ENCODE peak calls at places on chromosomes 13 and 19, in eight cellular contexts. V is AG09319; H is stimulated activated CD4-positive, alpha-beta T cell treated with anti-CD3 and anti-CD28 coated beads, Interleukin-4, amount 100 ng/mL, for 48 hours; W is pons; Y is T-helper 1 cell; A is activated CD4-positive, CD25-positive, alpha-beta regulatory T cell treated with anti-CD3 and anti-CD28 coated beads, Interleukin-2, amount 50 U/mL, for 16 hours; R is activated CD8-positive, alpha-beta memory T cell treated with anti-CD3 and anti-CD28 coated beads, Interleukin-2, amount 10 ng/mL, durations not matched to agents 7 days and 5 days; K is left ventricle myocardium inferior. G is an unnamed sample.

GRCh38 chr13:44410328-44410859 is 36.8 kb downstream of the SERP2 start:
- DNase-seq in K (no peak), Y (no peak), H (no peak), V (no peak), W (no peak), A (no peak), R (no peak), G (no peak)

GRCh38 chr13:24709186-24709913 is 29.1 kb downstream of the ATP12A start:
- DNase-seq in Y (peak; percentile 89), R (peak; percentile 92), V (no peak), A (peak; percentile 24), H (peak; percentile 41), W (no peak), K (no peak), G (no peak)

GRCh38 chr19:4742717-4743646 is 19.3 kb upstream of the DPP9 start:
- DNase-seq in A (no peak), H (no peak), R (no peak), W (no peak), V (no peak), Y (no peak), K (no peak), G (no peak)

GRCh38 chr19:6534451-6535093 is 3.7 kb downstream of the TNFSF9 start:
- DNase-seq in K (no peak), R (no peak), A (no peak), W (no peak), V (no peak), H (no peak), Y (no peak), G (no peak)

GRCh38 chr19:48111280-48111679 is 663 bp upstream of the PLA2G4C start:
- DNase-seq in A (no peak), W (no peak), K (no peak), H (no peak), R (no peak), Y (no peak), V (no peak), G (no peak)

GRCh38 chr19:47494729-47495128 is 10.7 kb upstream of the KPTN start:
- DNase-seq in A (no peak), W (no peak), V (no peak), Y (no peak), H (no peak), R (no peak), K (no peak), G (no peak)

GRCh38 chr19:36169084-36169760 is 17.0 kb upstream of the COX7A1 start:
- DNase-seq in K (no peak), V (no peak), Y (no peak), R (no peak), A (no peak), H (no peak), W (no peak), G (no peak)

GRCh38 chr19:1045247-1045603 is 5.3 kb downstream of the ABCA7 start:
- DNase-seq in V (no peak), K (no peak), Y (peak; percentile 73), H (peak; percentile 79), W (no peak), A (no peak), R (peak; percentile 86), G (no peak)

GRCh38 chr19:40616178-40616577 is 15.0 kb downstream of the LTBP4 start:
- DNase-seq in A (no peak), Y (no peak), V (no peak), W (no peak), K (no peak), R (no peak), H (no peak), G (no peak)

GRCh38 chr19:30864460-30865215 is 484.6 kb downstream of the TSHZ3 start:
- DNase-seq in R (no peak), W (peak; percentile 78), Y (no peak), H (no peak), K (no peak), V (no peak), A (no peak), G (no peak)

GRCh38 chr13:26688286-26688685 is 72.3 kb downstream of the GPR12 start:
- DNase-seq in W (peak; percentile 16), H (no peak), A (no peak), K (no peak), Y (no peak), V (no peak), R (no peak), G (no peak)